ENCODE peak calls at places on chromosomes 7 and 10, in five cellular contexts. C is fibroblast of mammary gland; Z is effector memory CD4-positive, alpha-beta T cell; J is lower lobe of right lung; V is BJ. U is an unnamed sample.

GRCh38 chr10:108412323-108412722 is 1247.8 kb upstream of the SORCS1 start:
- DNase-seq in C (no peak), Z (no peak), J (no peak), V (no peak), U (no peak)

GRCh38 chr10:692682-693351 is 3.3 kb upstream of the DIP2C start:
- DNase-seq in C (no peak), Z (no peak), J (no peak), V (no peak), U (no peak)

GRCh38 chr10:111098679-111099437 is 22.0 kb downstream of the ADRA2A start:
- DNase-seq in C (peak), Z (no peak), J (no peak), V (no peak), U (peak)

GRCh38 chr7:104883718-104884452 is 130.1 kb upstream of the KMT2E start:
- DNase-seq in C (peak), Z (peak), J (peak), V (peak), U (peak)

GRCh38 chr7:32115831-32116230 is 45.6 kb upstream of the PDE1C start:
- DNase-seq in C (no peak), Z (no peak), J (no peak), V (peak), U (no peak)

GRCh38 chr10:30999084-30999712 is 32.5 kb downstream of the ZNF438 start:
- DNase-seq in C (peak), Z (no peak), J (no peak), V (no peak), U (peak)

GRCh38 chr7:129665013-129665401 is 53.5 kb downstream of the NRF1 start:
- DNase-seq in C (peak), Z (no peak), J (no peak), V (peak), U (peak)

GRCh38 chr10:62278461-62278910 is 9.8 kb upstream of the RTKN2 start:
- DNase-seq in C (no peak), Z (no peak), J (no peak), V (peak), U (no peak)

GRCh38 chr7:134044682-134045081 is 82.5 kb upstream of the LRGUK start:
- DNase-seq in C (peak), Z (no peak), J (no peak), V (no peak), U (peak)

GRCh38 chr10:62582804-62583208 is 208.6 kb downstream of the ZNF365 start:
- DNase-seq in C (peak), Z (no peak), J (peak), V (peak), U (peak)

GRCh38 chr10:118827466-118828155 is 72.8 kb upstream of the CACUL1 start:
- DNase-seq in C (no peak), Z (no peak), J (no peak), V (no peak), U (no peak)

GRCh38 chr10:44320727-44321126 is 64.2 kb downstream of the CXCL12 start:
- DNase-seq in C (no peak), Z (no peak), J (no peak), V (no peak), U (no peak)

GRCh38 chr7:101856488-101857357 is 39.3 kb downstream of the CUX1 start:
- DNase-seq in C (peak), Z (peak), J (peak), V (peak), U (peak)

GRCh38 chr7:82247814-82248433 is 195.7 kb downstream of the CACNA2D1 start:
- DNase-seq in C (peak), Z (no peak), J (no peak), V (no peak), U (peak)

GRCh38 chr10:75910032-75910431 is 478.6 kb downstream of the LRMDA start:
- DNase-seq in C (peak), Z (no peak), J (no peak), V (no peak), U (peak)

GRCh38 chr10:17249820-17250219 is 21.8 kb downstream of the VIM start:
- DNase-seq in C (peak), Z (no peak), J (no peak), V (no peak), U (peak)

GRCh38 chr10:30154126-30154525 is 94.7 kb upstream of the JCAD start:
- DNase-seq in C (no peak), Z (no peak), J (no peak), V (no peak), U (no peak)

GRCh38 chr10:132654708-132655661 is 117.4 kb downstream of the INPP5A start:
- DNase-seq in C (peak), Z (no peak), J (peak), V (no peak), U (peak)

GRCh38 chr7:101216001-101216859 is 1.2 kb downstream of the PLOD3 start:
- DNase-seq in C (peak), Z (no peak), J (peak), V (no peak), U (no peak)

GRCh38 chr7:24477807-24478655 is 95.2 kb upstream of the PALS2 start:
- DNase-seq in C (peak), Z (no peak), J (no peak), V (peak), U (peak)

GRCh38 chr10:124647421-124648130 is 96.6 kb downstream of the FAM53B start:
- DNase-seq in C (peak), Z (peak), J (peak), V (no peak), U (peak)

GRCh38 chr10:73983096-73984047 is 14.5 kb upstream of the VCL start:
- DNase-seq in C (no peak), Z (no peak), J (no peak), V (no peak), U (peak)

GRCh38 chr7:71244023-71244422 is 112.1 kb downstream of the GALNT17 start:
- DNase-seq in C (no peak), Z (no peak), J (no peak), V (no peak), U (no peak)

GRCh38 chr7:129066290-129067131 is 11.6 kb upstream of the TNPO3 start:
- DNase-seq in C (peak), Z (no peak), J (no peak), V (peak), U (peak)

GRCh38 chr7:159013181-159013690 is 131.4 kb downstream of the VIPR2 start:
- DNase-seq in C (no peak), Z (no peak), J (no peak), V (no peak), U (no peak)

GRCh38 chr7:776992-777520 is 50.0 kb upstream of the PRKAR1B start:
- DNase-seq in C (peak), Z (no peak), J (no peak), V (no peak), U (no peak)

GRCh38 chr7:954330-955238 is at the start of gene ADAP1:
- DNase-seq in C (no peak), Z (peak), J (peak), V (no peak), U (peak)

DNA sequence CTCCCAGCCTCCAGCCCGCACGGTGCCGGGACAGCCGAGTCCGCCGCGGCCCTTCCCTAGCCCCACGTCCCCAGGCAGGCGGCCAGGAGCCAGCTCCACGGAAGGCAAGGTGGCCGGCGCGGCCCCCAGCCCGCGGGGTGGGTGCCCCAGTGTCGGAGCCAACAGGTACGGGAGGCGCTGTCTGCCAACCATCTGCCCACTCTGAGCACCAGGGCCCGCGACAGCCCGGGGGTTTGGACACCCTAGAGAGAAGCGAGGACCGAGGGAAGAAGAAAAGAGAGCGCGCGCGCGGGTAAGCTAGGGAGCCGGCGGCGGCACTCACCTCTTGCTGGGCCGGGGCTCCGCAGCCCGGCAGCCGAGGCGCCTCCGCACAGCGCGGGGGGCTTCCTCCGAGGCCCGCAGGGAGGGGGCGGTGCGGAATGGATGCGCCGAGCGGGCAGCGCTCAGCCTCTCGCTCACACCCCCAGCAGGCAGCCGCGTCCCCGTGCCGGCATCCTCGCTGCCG is 75.7 kb downstream of the CALN1 start:
- DNase-seq in C (no peak), Z (no peak), J (no peak), V (no peak), U (no peak)
- H3K4me3 ChIP-seq in C (no peak), Z (no peak), J (no peak), V (no peak), U (no peak)

GRCh38 chr10:51696251-51696650 is 3.1 kb downstream of the CSTF2T start:
- DNase-seq in C (peak), Z (no peak), J (no peak), V (no peak), U (no peak)
- H3K4me3 ChIP-seq in C (no peak), Z (no peak), J (no peak), V (no peak), U (no peak)

GRCh38 chr7:2613926-2614613 is 17.7 kb upstream of the TTYH3 start:
- DNase-seq in C (peak), Z (no peak), J (peak), V (no peak), U (no peak)
- H3K4me3 ChIP-seq in C (no peak), Z (no peak), J (peak), V (no peak), U (no peak)

GRCh38 chr7:98357751-98358161 is 43.1 kb downstream of the BAIAP2L1 start:
- DNase-seq in C (peak), Z (no peak), J (no peak), V (no peak), U (no peak)
- H3K4me3 ChIP-seq in C (no peak), Z (no peak), J (no peak), V (no peak), U (no peak)

DNA sequence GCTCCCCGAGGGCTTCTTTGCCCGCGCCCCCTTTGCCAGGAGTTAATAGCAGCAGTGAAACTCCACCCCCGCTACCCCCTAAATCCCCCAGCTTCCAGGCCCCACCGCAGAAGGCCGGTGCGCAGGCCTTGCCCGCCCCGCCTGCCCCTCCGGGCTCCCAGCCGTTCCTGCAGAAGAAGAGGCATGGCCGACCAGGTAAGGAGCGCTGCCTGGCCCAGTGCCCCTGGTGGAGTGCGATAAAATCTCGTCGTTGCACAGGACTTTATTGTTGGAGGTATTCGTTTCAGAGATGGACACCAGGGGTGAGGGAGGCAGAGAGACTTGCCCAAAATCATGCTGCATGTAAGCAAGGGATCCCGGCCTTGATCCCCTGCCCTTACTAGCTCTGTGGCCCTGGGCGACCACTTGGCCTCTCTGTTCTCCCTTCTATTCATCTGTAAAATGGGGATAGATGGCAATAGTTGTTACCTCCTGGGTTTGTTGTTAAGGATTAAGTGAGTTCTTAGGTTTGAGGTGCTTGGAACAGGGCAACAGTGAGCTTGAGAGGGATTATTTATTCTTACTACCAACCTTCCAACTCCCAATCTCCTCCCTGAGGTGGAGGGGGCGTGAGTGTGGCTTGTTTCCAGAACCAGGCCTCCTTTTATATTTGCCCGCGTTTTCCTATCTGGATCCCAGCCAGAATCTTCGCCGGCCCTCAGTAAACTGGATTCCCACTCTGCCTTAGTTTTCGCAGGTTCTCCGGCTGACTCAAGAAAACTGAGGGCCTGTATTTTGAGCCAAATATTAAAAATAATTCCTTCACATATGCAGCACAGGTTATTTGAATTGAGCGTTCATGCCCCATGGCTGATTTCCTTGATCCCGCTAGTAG is 78.3 kb downstream of the WIPF3 start:
- DNase-seq in C (no peak), Z (no peak), J (no peak), V (no peak), U (peak)
- H3K4me3 ChIP-seq in C (no peak), Z (no peak), J (no peak), V (no peak), U (peak)

GRCh38 chr7:132760241-132760616 is 184.0 kb upstream of the PLXNA4 start:
- DNase-seq in C (no peak), Z (no peak), J (no peak), V (no peak), U (no peak)

GRCh38 chr7:132757778-132758177 is 181.5 kb upstream of the PLXNA4 start:
- DNase-seq in C (peak), Z (no peak), J (no peak), V (no peak), U (no peak)

GRCh38 chr7:132759482-132760240 is 183.4 kb upstream of the PLXNA4 start:
- DNase-seq in C (no peak), Z (no peak), J (no peak), V (no peak), U (no peak)

GRCh38 chr7:132758983-132759382 is 182.7 kb upstream of the PLXNA4 start:
- DNase-seq in C (no peak), Z (no peak), J (no peak), V (no peak), U (no peak)

GRCh38 chr7:132760873-132761272 is 184.6 kb upstream of the PLXNA4 start:
- DNase-seq in C (no peak), Z (no peak), J (no peak), V (no peak), U (no peak)
- H3K4me3 ChIP-seq in C (no peak), Z (no peak), J (no peak), V (no peak), U (no peak)

DNA sequence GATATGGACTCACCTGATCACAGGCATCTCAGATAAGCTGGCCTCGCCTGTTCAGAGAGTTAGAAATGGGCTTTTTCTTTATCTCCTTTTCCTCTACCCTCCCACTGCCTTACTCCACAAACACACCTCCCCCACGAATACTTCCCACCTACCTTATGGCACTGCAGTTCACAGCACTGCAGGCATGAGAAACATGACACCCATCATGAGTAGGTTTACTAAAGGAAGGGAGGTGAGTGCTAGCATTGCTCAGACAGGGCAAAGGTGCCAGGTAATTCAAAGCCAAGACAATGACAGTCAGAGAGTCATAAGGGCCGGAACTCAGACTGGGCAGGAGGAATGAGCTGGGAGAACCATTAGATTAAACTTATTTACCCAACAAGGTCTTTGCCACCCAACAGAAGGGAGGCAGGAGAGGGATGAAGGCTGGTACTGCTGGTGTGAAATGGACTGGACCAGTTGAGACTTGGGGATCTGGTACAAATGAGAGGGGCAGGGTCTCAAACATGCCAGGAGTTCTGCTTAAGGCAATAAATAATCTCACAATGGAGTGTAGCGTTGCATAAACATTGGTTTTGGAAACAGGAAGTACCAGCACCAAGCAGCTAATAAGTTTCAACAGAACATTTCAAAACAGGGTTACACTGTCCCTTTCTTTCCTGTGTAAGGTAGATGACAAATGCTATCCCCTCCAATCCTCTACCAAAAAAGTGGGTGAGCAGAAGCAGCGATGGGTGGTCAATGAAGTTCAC is 220.4 kb downstream of the FAM107B start:
- DNase-seq in C (no peak), Z (no peak), J (no peak), V (no peak), U (peak)
- H3K4me3 ChIP-seq in C (no peak), Z (no peak), J (no peak), V (no peak), U (no peak)

U was measured in bronchial epithelial cell.